ENCODE peak calls at places on chromosome X, in six cellular contexts. Q is GM23338, O is H1, P is K562, V is HepG2, X is GM12878. M is an unnamed sample.

GRCh38 chrX:97399400-97399799 is 515.7 kb downstream of the RPA4 start:
- DNase-seq in X (peak; percentile 44), P (no peak), O (no peak), V (no peak), Q (no peak), M (no peak)

GRCh38 chrX:125205084-125205917 is 114.4 kb upstream of the TEX13C start:
- DNase-seq in V (no peak), P (no peak), O (no peak), Q (peak; percentile 78), X (no peak), M (peak; percentile 67)

GRCh38 chrX:42131856-42132255 is 208.5 kb upstream of the CASK start:
- DNase-seq in P (no peak), V (no peak), X (no peak), Q (no peak), O (no peak), M (no peak)

GRCh38 chrX:42739771-42740170 is 38.2 kb downstream of the PPP1R2C start:
- DNase-seq in V (no peak), P (no peak), O (no peak), Q (no peak), X (no peak), M (no peak)

GRCh38 chrX:53263597-53264094 is 17.7 kb downstream of the IQSEC2 start:
- DNase-seq in O (no peak), V (no peak), P (peak; percentile 72), X (no peak), Q (no peak), M (no peak)

GRCh38 chrX:115892787-115893671 is 277.5 kb upstream of the AGTR2 start:
- DNase-seq in O (no peak), V (peak; percentile 73), Q (peak; percentile 38), X (peak; percentile 73), P (peak; percentile 35), M (peak; percentile 21)

GRCh38 chrX:81120270-81120935 is 81.3 kb downstream of the HMGN5 start:
- DNase-seq in Q (no peak), V (no peak), X (no peak), O (no peak), P (no peak), M (no peak)

GRCh38 chrX:133926099-133926498 is 59.3 kb downstream of the GPC3 start:
- DNase-seq in Q (peak; percentile 10), O (no peak), V (no peak), X (no peak), P (no peak), M (no peak)

GRCh38 chrX:27679281-27679680 is 89.1 kb downstream of the DCAF8L2 start:
- DNase-seq in X (no peak), O (no peak), Q (no peak), V (no peak), P (no peak), M (no peak)

GRCh38 chrX:15663439-15663838 is 1.2 kb downstream of the CLTRN start:
- DNase-seq in O (no peak), Q (no peak), V (no peak), P (no peak), X (no peak), M (no peak)

GRCh38 chrX:13084611-13085010 is 40.2 kb upstream of the FAM9C start:
- DNase-seq in V (no peak), P (no peak), X (no peak), Q (no peak), O (no peak), M (no peak)

GRCh38 chrX:120270567-120270966 is 20.0 kb downstream of the ZBTB33 start:
- DNase-seq in Q (no peak), O (no peak), X (no peak), V (no peak), P (no peak), M (no peak)

GRCh38 chrX:11267311-11267910 is 25.8 kb upstream of the AMELX start:
- DNase-seq in V (peak; percentile 0), O (no peak), P (no peak), Q (no peak), X (no peak), M (no peak)

GRCh38 chrX:53681661-53682060 is 4.9 kb downstream of the HUWE1 start:
- DNase-seq in O (no peak), X (no peak), P (no peak), Q (no peak), V (no peak), M (no peak)

GRCh38 chrX:118971552-118971951 is 2.9 kb upstream of the LONRF3 start:
- DNase-seq in X (no peak), V (no peak), Q (peak; percentile 33), O (no peak), P (no peak), M (no peak)

GRCh38 chrX:152479525-152479924 is 28.4 kb upstream of the GABRA3 start:
- DNase-seq in O (no peak), P (no peak), Q (no peak), V (no peak), X (no peak), M (no peak)

GRCh38 chrX:2183193-2183725 is 317.5 kb downstream of the DHRSX start:
- DNase-seq in Q (peak; percentile 19), P (no peak), V (no peak), O (no peak), X (no peak), M (no peak)

GRCh38 chrX:150871341-150871811 is 27.1 kb downstream of the CD99L2 start:
- DNase-seq in V (no peak), P (no peak), O (no peak), Q (no peak), X (no peak), M (no peak)

GRCh38 chrX:94492541-94492940 is 818.5 kb downstream of the FAM133A start:
- DNase-seq in X (no peak), P (no peak), O (peak; percentile 33), V (no peak), Q (peak; percentile 64), M (peak; percentile 42)

GRCh38 chrX:69109706-69110635 is 55.3 kb downstream of the PJA1 start:
- DNase-seq in O (no peak), Q (no peak), V (no peak), P (peak; percentile 25), X (no peak), M (no peak)

GRCh38 chrX:134821370-134821769 is 163.1 kb upstream of the PLAC1 start:
- DNase-seq in X (no peak), Q (peak; percentile 24), O (no peak), V (no peak), P (no peak), M (no peak)

GRCh38 chrX:141652315-141652714 is 46.2 kb downstream of the SPANXD start:
- DNase-seq in Q (no peak), X (no peak), P (no peak), V (no peak), O (no peak), M (no peak)

GRCh38 chrX:104098151-104098808 is 14.0 kb upstream of the ZCCHC18 start:
- DNase-seq in X (no peak), P (peak; percentile 32), V (peak; percentile 22), Q (peak; percentile 69), O (no peak), M (peak; percentile 21)

GRCh38 chrX:108130889-108131288 is 39.3 kb downstream of the ATG4A start:
- DNase-seq in P (no peak), V (no peak), O (no peak), Q (no peak), X (no peak), M (no peak)

GRCh38 chrX:108131471-108131870 is 39.9 kb downstream of the ATG4A start:
- DNase-seq in P (no peak), V (no peak), X (no peak), Q (no peak), O (no peak), M (no peak)

GRCh38 chrX:108132034-108132433 is 40.5 kb downstream of the ATG4A start:
- DNase-seq in O (no peak), Q (no peak), X (no peak), P (no peak), V (no peak), M (no peak)

GRCh38 chrX:108138814-108139213 is 47.2 kb downstream of the ATG4A start:
- DNase-seq in V (no peak), P (no peak), Q (no peak), X (no peak), O (no peak), M (no peak)

DNA sequence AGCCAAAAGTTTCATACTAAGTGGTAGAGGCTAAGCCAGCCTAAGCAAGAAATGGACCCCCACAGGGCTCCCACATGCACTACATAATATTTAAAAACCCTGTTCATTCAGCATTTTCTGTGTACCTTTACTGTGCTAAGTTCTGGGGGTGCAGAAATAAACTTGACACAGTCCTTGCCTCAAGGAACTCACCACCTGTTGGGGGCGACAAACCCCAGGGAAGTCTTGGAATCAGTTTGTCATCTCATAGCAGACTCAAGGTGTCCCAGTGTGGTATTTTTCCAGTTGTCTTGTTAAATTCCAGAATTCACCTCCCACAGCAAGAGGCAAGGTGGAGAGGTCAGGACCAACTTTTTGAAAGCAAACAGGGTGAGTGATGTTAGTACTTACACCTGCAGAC is 43.1 kb downstream of the ATG4A start:
- DNase-seq in V (no peak), Q (peak; percentile 24), X (no peak), O (no peak), P (no peak), M (peak; percentile 20)
- TF ChIP-seq CREB1 in V (no peak), Q (no peak), X (no peak), O (no peak), P (no peak), M (no peak)

GRCh38 chrX:7169627-7170026 is 21.7 kb upstream of the PUDP start:
- DNase-seq in Q (no peak), O (no peak), P (no peak), X (no peak), V (no peak), M (no peak)

GRCh38 chrX:7168366-7168765 is 20.4 kb upstream of the PUDP start:
- DNase-seq in P (no peak), X (no peak), O (no peak), Q (no peak), V (no peak), M (no peak)

DNA sequence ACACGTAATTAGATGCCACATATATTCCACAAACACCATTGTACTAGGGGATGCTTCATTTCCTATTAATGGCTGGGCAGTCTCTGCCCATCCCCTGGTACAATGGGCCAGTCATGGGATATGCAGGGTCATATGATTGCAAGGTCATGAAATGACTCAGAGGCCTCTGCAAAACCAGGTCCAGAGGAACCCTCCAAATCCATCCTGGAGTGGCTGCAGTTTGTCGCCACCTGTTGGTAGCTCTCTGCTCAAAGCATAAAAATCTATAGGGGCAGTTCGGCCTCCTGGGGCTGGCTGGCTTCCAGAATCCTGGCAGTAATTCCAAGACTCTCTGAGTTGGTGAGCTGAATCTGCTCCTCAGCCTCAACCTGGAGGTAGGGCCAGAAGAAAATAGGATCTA is 22.9 kb upstream of the PUDP start:
- DNase-seq in P (peak; percentile 53), Q (peak; percentile 35), X (no peak), O (no peak), V (peak; percentile 29), M (peak; percentile 37)
- TF ChIP-seq CREB1 in P (no peak), Q (no peak), X (no peak), O (no peak), V (no peak), M (no peak)

DNA sequence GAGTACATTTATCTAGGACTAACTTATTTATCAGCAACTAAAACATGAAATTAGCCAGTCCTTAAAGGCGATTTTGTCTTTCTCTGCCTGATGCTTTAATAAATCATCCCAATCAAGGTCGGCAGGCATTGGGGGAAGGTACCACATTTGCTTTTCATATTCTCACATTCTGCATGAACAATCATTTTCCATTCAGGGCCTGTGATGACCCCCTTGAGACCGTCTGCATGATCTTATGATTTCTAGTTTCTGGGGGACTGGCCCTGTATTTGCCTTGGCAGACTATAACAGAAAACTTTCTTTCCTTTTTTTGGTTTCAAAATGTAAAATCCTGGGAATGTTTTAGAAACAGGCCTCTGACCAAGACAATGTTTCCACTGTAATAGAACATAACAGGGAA is 296.8 kb downstream of the IDS start:
- DNase-seq in Q (no peak), O (no peak), V (no peak), X (no peak), P (no peak), M (no peak)
- TF ChIP-seq CREB1 in Q (no peak), O (no peak), V (no peak), X (no peak), P (no peak), M (no peak)

GRCh38 chrX:147877726-147878125 is 34.0 kb upstream of the FMR1 start:
- DNase-seq in O (no peak), V (no peak), Q (no peak), P (no peak), X (no peak), M (no peak)
- TF ChIP-seq CREB1 in O (no peak), V (no peak), Q (no peak), P (no peak), X (no peak), M (no peak)

M was measured in WTC11.